ENCODE peak calls at places on chromosomes 13 and 19, in eight cellular contexts. E, M, V, O, L, F, C and I are unnamed samples.

GRCh38 chr19:52660981-52661380 is 22.8 kb upstream of the ZNF83 start:
- DNase-seq in E (no peak), M (peak; percentile 20), V (no peak), O (no peak), L (no peak), F (no peak), C (no peak), I (no peak)

GRCh38 chr13:41565221-41565620 is 107.9 kb downstream of the RGCC start:
- DNase-seq in E (no peak), M (peak; percentile 72), V (no peak), O (no peak), L (no peak), F (no peak), C (no peak), I (no peak)

GRCh38 chr19:39727070-39727800 is 10.6 kb downstream of the CLC start:
- DNase-seq in E (peak; percentile 37), M (no peak), V (no peak), O (no peak), L (no peak), F (no peak), C (no peak), I (no peak)

GRCh38 chr13:31328549-31329229 is 128.9 kb downstream of the B3GLCT start:
- DNase-seq in E (no peak), M (no peak), V (no peak), O (no peak), L (no peak), F (no peak), C (no peak), I (no peak)

GRCh38 chr13:98769736-98770135 is 17.3 kb upstream of the SLC15A1 start:
- DNase-seq in E (no peak), M (no peak), V (no peak), O (no peak), L (no peak), F (no peak), C (no peak), I (no peak)

GRCh38 chr13:112896736-112897602 is 72.0 kb upstream of the MCF2L start:
- DNase-seq in E (no peak), M (no peak), V (no peak), O (no peak), L (no peak), F (no peak), C (no peak), I (peak; percentile 10)

GRCh38 chr13:33721719-33722118 is 96.2 kb upstream of the RFC3 start:
- DNase-seq in E (no peak), M (no peak), V (no peak), O (peak; percentile 50), L (no peak), F (no peak), C (no peak), I (no peak)

GRCh38 chr19:7454998-7455397 is 33.8 kb downstream of the PEX11G start:
- DNase-seq in E (no peak), M (no peak), V (no peak), O (no peak), L (no peak), F (no peak), C (no peak), I (no peak)

GRCh38 chr13:42378383-42378780 is 106.4 kb downstream of the AKAP11 start:
- DNase-seq in E (no peak), M (no peak), V (no peak), O (no peak), L (no peak), F (no peak), C (no peak), I (no peak)

GRCh38 chr13:31903072-31903815 is 128.3 kb upstream of the FRY start:
- DNase-seq in E (no peak), M (no peak), V (no peak), O (no peak), L (no peak), F (no peak), C (no peak), I (no peak)

GRCh38 chr19:743168-743687 is 7.7 kb upstream of the MISP start:
- DNase-seq in E (no peak), M (no peak), V (no peak), O (no peak), L (no peak), F (no peak), C (no peak), I (no peak)

GRCh38 chr13:85313761-85314503 is 485.3 kb downstream of the SLITRK6 start:
- DNase-seq in E (no peak), M (peak; percentile 3), V (no peak), O (no peak), L (no peak), F (no peak), C (peak; percentile 0), I (no peak)

GRCh38 chr19:15991602-15992001 is 42.8 kb downstream of the OR10H4 start:
- DNase-seq in E (no peak), M (no peak), V (no peak), O (no peak), L (no peak), F (no peak), C (no peak), I (no peak)

GRCh38 chr19:41224632-41225031 is 5.6 kb downstream of the AXL start:
- DNase-seq in E (no peak), M (no peak), V (no peak), O (no peak), L (no peak), F (no peak), C (no peak), I (no peak)

GRCh38 chr19:41226874-41227390 is 7.9 kb downstream of the AXL start:
- DNase-seq in E (no peak), M (no peak), V (no peak), O (no peak), L (no peak), F (no peak), C (no peak), I (no peak)

GRCh38 chr19:41228486-41228885 is 9.5 kb downstream of the AXL start:
- DNase-seq in E (no peak), M (no peak), V (no peak), O (no peak), L (no peak), F (no peak), C (no peak), I (no peak)

GRCh38 chr19:41225238-41226052 is 6.4 kb downstream of the AXL start:
- DNase-seq in E (no peak), M (peak; percentile 87), V (no peak), O (peak; percentile 28), L (peak; percentile 78), F (no peak), C (peak; percentile 100), I (no peak)

DNA sequence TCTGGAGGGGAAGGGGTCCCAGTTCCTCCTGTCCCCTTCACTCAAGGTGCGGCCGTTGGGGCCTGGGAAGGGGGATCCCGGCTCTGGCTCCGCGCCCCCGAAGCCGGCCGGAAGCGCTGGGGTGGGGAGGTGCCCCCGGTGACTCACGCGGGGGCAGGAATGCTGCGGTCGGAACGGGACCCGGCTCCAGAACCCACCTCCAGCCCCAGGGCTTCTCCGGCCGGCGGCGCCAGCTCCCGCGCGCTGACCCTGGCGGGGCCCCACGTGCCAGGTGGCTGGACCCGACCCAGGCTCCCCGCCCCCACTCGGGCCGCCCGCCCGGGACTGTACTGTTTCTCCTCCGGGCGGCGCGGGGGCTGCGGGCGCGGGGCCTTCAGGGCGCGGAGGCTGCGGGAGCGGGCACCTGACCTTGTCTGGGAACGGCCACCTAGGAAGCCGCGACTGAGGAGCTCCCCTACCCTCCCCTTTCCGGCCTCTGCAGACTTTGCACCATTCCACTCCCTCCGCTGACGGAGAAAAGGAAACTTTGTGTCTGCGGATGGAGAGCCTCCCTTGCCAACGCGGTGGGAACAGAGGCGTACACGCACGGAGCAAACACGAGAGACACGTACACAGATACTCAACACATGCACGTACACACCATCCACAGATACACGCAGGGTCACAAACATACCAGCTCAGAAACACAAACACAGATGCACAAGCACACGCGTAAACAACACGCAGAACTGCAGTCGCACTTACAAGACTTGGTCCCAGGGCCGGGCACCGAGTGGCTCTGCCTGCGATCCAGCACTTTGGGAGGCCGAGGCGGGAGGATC is 7.2 kb downstream of the AXL start:
- DNase-seq in E (peak; percentile 64), M (peak; percentile 53), V (peak; percentile 66), O (peak; percentile 63), L (peak; percentile 47), F (no peak), C (peak; percentile 97), I (peak; percentile 50)
- TF ChIP-seq CTCF in E (no peak), M (no peak), V (no peak), O (no peak), L (no peak), F (no peak), C (no peak), I (no peak)

GRCh38 chr13:96952592-96952991 is 41.7 kb downstream of the OXGR1 start:
- DNase-seq in E (no peak), M (no peak), V (no peak), O (no peak), L (no peak), F (no peak), C (no peak), I (no peak)

GRCh38 chr13:96947343-96947910 is 46.8 kb downstream of the OXGR1 start:
- DNase-seq in E (no peak), M (no peak), V (no peak), O (no peak), L (no peak), F (no peak), C (no peak), I (no peak)

GRCh38 chr13:96946709-96947311 is 47.5 kb downstream of the OXGR1 start:
- DNase-seq in E (no peak), M (no peak), V (no peak), O (peak; percentile 7), L (no peak), F (no peak), C (no peak), I (no peak)

GRCh38 chr13:96948127-96948526 is 46.1 kb downstream of the OXGR1 start:
- DNase-seq in E (no peak), M (no peak), V (no peak), O (no peak), L (no peak), F (no peak), C (no peak), I (no peak)
- TF ChIP-seq CTCF in E (no peak), M (no peak), V (no peak), O (no peak), L (no peak), F (no peak), C (no peak), I (no peak)

GRCh38 chr19:13029893-13030292 is 34.6 kb downstream of the NFIX start:
- DNase-seq in E (no peak), M (no peak), V (no peak), O (no peak), L (no peak), F (no peak), C (no peak), I (no peak)
- TF ChIP-seq CTCF in E (no peak), M (peak; percentile 74), V (peak; percentile 24), O (peak; percentile 52), L (peak; percentile 14), F (peak; percentile 62), C (peak; percentile 31), I (no peak)

DNA sequence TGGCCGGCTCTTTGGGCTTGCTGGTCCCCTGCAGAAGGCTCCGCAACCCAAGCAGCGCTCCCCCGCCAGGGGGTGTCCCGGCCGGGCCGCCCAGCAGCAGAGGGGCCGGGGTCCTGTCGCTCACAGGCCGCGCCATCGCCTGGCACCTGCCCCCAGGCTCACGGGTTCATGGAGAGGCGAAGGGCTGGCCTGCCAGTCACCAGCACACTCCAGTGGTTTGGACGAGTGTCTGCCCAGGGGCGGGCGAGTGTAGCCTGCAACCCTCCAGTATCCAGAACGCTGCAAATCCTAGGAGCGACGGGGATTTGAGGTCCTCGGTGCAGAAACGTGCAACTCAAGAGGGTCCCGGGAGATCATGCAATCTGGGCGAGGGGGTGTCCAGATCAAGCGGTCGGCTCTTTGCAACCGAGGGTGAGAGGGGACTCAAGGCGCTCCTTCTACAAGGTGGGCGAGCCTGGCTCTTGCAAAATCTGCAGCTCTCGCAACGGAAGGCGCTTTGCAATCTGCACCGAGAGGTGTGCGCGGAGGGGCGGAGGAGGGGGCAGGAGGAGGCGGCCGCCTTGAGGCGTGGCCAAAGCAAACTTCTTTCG is at the start of gene DBP:
- DNase-seq in E (no peak), M (no peak), V (peak; percentile 71), O (peak; percentile 69), L (no peak), F (no peak), C (peak; percentile 79), I (peak; percentile 55)
- TF ChIP-seq CTCF in E (no peak), M (no peak), V (no peak), O (peak; percentile 10), L (peak; percentile 17), F (no peak), C (no peak), I (no peak)